ENCODE peak calls at places on chromosomes 4 and X, in six cellular contexts. One of them, this sample, is unnamed.

GRCh38 chr4:152398060-152398459 is 137.8 kb downstream of the FBXW7 start:
- DNase-seq in uterus: no peak
- DNase-seq in SJSA1: no peak
- DNase-seq in astrocyte of the spinal cord: peak; percentile 19
- DNase-seq in fibroblast of mammary gland: peak; percentile 31
- DNase-seq in cardiac fibroblast: peak; percentile 35
- DNase-seq in this sample: no peak

GRCh38 chr4:41257257-41257900 is 651 bp downstream of the UCHL1 start:
- DNase-seq in SJSA1: peak; percentile 3
- DNase-seq in astrocyte of the spinal cord: peak; percentile 48
- DNase-seq in fibroblast of mammary gland: peak; percentile 36
- DNase-seq in uterus: no peak
- DNase-seq in cardiac fibroblast: peak; percentile 51
- DNase-seq in this sample: no peak

GRCh38 chr4:23888421-23889319 is 1.2 kb downstream of the PPARGC1A start:
- DNase-seq in uterus: no peak
- DNase-seq in astrocyte of the spinal cord: peak; percentile 50
- DNase-seq in SJSA1: peak; percentile 26
- DNase-seq in fibroblast of mammary gland: peak; percentile 59
- DNase-seq in cardiac fibroblast: peak; percentile 73
- DNase-seq in this sample: peak; percentile 16

GRCh38 chr4:973431-974397 is at the start of gene DGKQ:
- DNase-seq in cardiac fibroblast: peak; percentile 93
- DNase-seq in fibroblast of mammary gland: peak; percentile 67
- DNase-seq in SJSA1: no peak
- DNase-seq in uterus: peak; percentile 86
- DNase-seq in astrocyte of the spinal cord: peak; percentile 77
- DNase-seq in this sample: no peak

GRCh38 chr4:54371211-54371610 is 142.1 kb downstream of the PDGFRA start:
- DNase-seq in uterus: no peak
- DNase-seq in SJSA1: no peak
- DNase-seq in fibroblast of mammary gland: no peak
- DNase-seq in astrocyte of the spinal cord: no peak
- DNase-seq in cardiac fibroblast: no peak
- DNase-seq in this sample: no peak

GRCh38 chrX:115892056-115892708 is 278.4 kb upstream of the AGTR2 start:
- DNase-seq in astrocyte of the spinal cord: no peak
- DNase-seq in uterus: no peak
- DNase-seq in SJSA1: no peak
- DNase-seq in cardiac fibroblast: no peak
- DNase-seq in fibroblast of mammary gland: peak; percentile 12
- DNase-seq in this sample: no peak

GRCh38 chr4:128333309-128334006 is 45.8 kb upstream of the PGRMC2 start:
- DNase-seq in fibroblast of mammary gland: no peak
- DNase-seq in astrocyte of the spinal cord: no peak
- DNase-seq in cardiac fibroblast: no peak
- DNase-seq in uterus: no peak
- DNase-seq in SJSA1: no peak
- DNase-seq in this sample: no peak

GRCh38 chrX:22424141-22424915 is 151.6 kb downstream of the CBLL2 start:
- DNase-seq in astrocyte of the spinal cord: no peak
- DNase-seq in SJSA1: no peak
- DNase-seq in cardiac fibroblast: no peak
- DNase-seq in fibroblast of mammary gland: no peak
- DNase-seq in uterus: no peak
- DNase-seq in this sample: no peak

GRCh38 chrX:104282326-104282725 is 27.6 kb upstream of the ESX1 start:
- DNase-seq in astrocyte of the spinal cord: no peak
- DNase-seq in SJSA1: no peak
- DNase-seq in uterus: no peak
- DNase-seq in fibroblast of mammary gland: no peak
- DNase-seq in cardiac fibroblast: no peak
- DNase-seq in this sample: no peak

GRCh38 chr4:70741872-70742271 is 20.1 kb downstream of the RUFY3 start:
- DNase-seq in cardiac fibroblast: peak; percentile 33
- DNase-seq in SJSA1: no peak
- DNase-seq in astrocyte of the spinal cord: no peak
- DNase-seq in fibroblast of mammary gland: no peak
- DNase-seq in uterus: no peak
- DNase-seq in this sample: no peak

GRCh38 chr4:89492476-89493110 is 185.0 kb upstream of the GPRIN3 start:
- DNase-seq in cardiac fibroblast: peak; percentile 84
- DNase-seq in fibroblast of mammary gland: peak; percentile 93
- DNase-seq in astrocyte of the spinal cord: peak; percentile 84
- DNase-seq in SJSA1: peak; percentile 43
- DNase-seq in uterus: no peak
- DNase-seq in this sample: peak; percentile 87

GRCh38 chr4:102868153-102868781 is 525 bp upstream of the CISD2 start:
- DNase-seq in uterus: peak; percentile 15
- DNase-seq in astrocyte of the spinal cord: no peak
- DNase-seq in fibroblast of mammary gland: no peak
- DNase-seq in SJSA1: no peak
- DNase-seq in cardiac fibroblast: no peak
- DNase-seq in this sample: no peak

GRCh38 chr4:168787801-168788200 is 222.3 kb downstream of the CBR4 start:
- DNase-seq in astrocyte of the spinal cord: peak; percentile 81
- DNase-seq in uterus: no peak
- DNase-seq in fibroblast of mammary gland: no peak
- DNase-seq in SJSA1: no peak
- DNase-seq in cardiac fibroblast: no peak
- DNase-seq in this sample: no peak

GRCh38 chr4:126028871-126029270 is 714.1 kb downstream of the FAT4 start:
- DNase-seq in SJSA1: no peak
- DNase-seq in fibroblast of mammary gland: no peak
- DNase-seq in cardiac fibroblast: no peak
- DNase-seq in uterus: no peak
- DNase-seq in astrocyte of the spinal cord: peak; percentile 68
- DNase-seq in this sample: peak; percentile 23

GRCh38 chrX:47612418-47612817 is 7.2 kb downstream of the SYN1 start:
- DNase-seq in SJSA1: no peak
- DNase-seq in fibroblast of mammary gland: no peak
- DNase-seq in astrocyte of the spinal cord: no peak
- DNase-seq in cardiac fibroblast: no peak
- DNase-seq in uterus: no peak
- DNase-seq in this sample: no peak

GRCh38 chr4:128809477-128810330 is at the start of gene JADE1:
- DNase-seq in astrocyte of the spinal cord: peak; percentile 97
- DNase-seq in cardiac fibroblast: peak; percentile 97
- DNase-seq in fibroblast of mammary gland: peak; percentile 94
- DNase-seq in uterus: peak; percentile 91
- DNase-seq in SJSA1: peak; percentile 93
- DNase-seq in this sample: peak; percentile 88

GRCh38 chrX:136268051-136269048 is 17.1 kb upstream of the MAP7D3 start:
- DNase-seq in cardiac fibroblast: peak; percentile 52
- DNase-seq in SJSA1: no peak
- DNase-seq in astrocyte of the spinal cord: peak; percentile 41
- DNase-seq in fibroblast of mammary gland: peak; percentile 54
- DNase-seq in uterus: peak; percentile 44
- DNase-seq in this sample: no peak

GRCh38 chr4:83569967-83570366 is 34.1 kb downstream of the GPAT3 start:
- DNase-seq in SJSA1: no peak
- DNase-seq in cardiac fibroblast: no peak
- DNase-seq in astrocyte of the spinal cord: no peak
- DNase-seq in fibroblast of mammary gland: no peak
- DNase-seq in uterus: no peak
- DNase-seq in this sample: no peak

GRCh38 chr4:76984788-76985211 is 35.2 kb downstream of the SEPTIN11 start:
- DNase-seq in cardiac fibroblast: peak; percentile 99
- DNase-seq in astrocyte of the spinal cord: peak; percentile 100
- DNase-seq in uterus: peak; percentile 85
- DNase-seq in SJSA1: peak; percentile 98
- DNase-seq in fibroblast of mammary gland: peak; percentile 100
- DNase-seq in this sample: peak; percentile 100

GRCh38 chr4:99651811-99652545 is 5.7 kb downstream of the C4orf54 start:
- DNase-seq in SJSA1: no peak
- DNase-seq in uterus: no peak
- DNase-seq in fibroblast of mammary gland: no peak
- DNase-seq in astrocyte of the spinal cord: no peak
- DNase-seq in cardiac fibroblast: no peak
- DNase-seq in this sample: no peak

GRCh38 chrX:47175588-47175980 is 18.0 kb upstream of the UBA1 start:
- DNase-seq in SJSA1: no peak
- DNase-seq in fibroblast of mammary gland: no peak
- DNase-seq in cardiac fibroblast: no peak
- DNase-seq in astrocyte of the spinal cord: no peak
- DNase-seq in uterus: no peak
- DNase-seq in this sample: no peak

GRCh38 chr4:126414741-126415140 is 1100.0 kb downstream of the FAT4 start:
- DNase-seq in uterus: no peak
- DNase-seq in SJSA1: no peak
- DNase-seq in fibroblast of mammary gland: no peak
- DNase-seq in astrocyte of the spinal cord: no peak
- DNase-seq in cardiac fibroblast: no peak
- DNase-seq in this sample: no peak

GRCh38 chr4:76666940-76667532 is 230.9 kb downstream of the SOWAHB start:
- DNase-seq in fibroblast of mammary gland: no peak
- DNase-seq in astrocyte of the spinal cord: no peak
- DNase-seq in SJSA1: peak; percentile 48
- DNase-seq in uterus: no peak
- DNase-seq in cardiac fibroblast: no peak
- DNase-seq in this sample: no peak

GRCh38 chr4:159158083-159158617 is 55.3 kb downstream of the RAPGEF2 start:
- DNase-seq in cardiac fibroblast: no peak
- DNase-seq in astrocyte of the spinal cord: no peak
- DNase-seq in uterus: no peak
- DNase-seq in fibroblast of mammary gland: no peak
- DNase-seq in SJSA1: no peak
- DNase-seq in this sample: no peak

GRCh38 chr4:159360549-159360948 is 257.7 kb downstream of the RAPGEF2 start:
- DNase-seq in fibroblast of mammary gland: peak; percentile 94
- DNase-seq in uterus: no peak
- DNase-seq in SJSA1: peak; percentile 72
- DNase-seq in astrocyte of the spinal cord: peak; percentile 88
- DNase-seq in cardiac fibroblast: peak; percentile 70
- DNase-seq in this sample: peak; percentile 78

GRCh38 chrX:17629519-17629918 is 107.8 kb upstream of the SCML1 start:
- DNase-seq in cardiac fibroblast: no peak
- DNase-seq in SJSA1: no peak
- DNase-seq in fibroblast of mammary gland: no peak
- DNase-seq in uterus: no peak
- DNase-seq in astrocyte of the spinal cord: no peak
- DNase-seq in this sample: no peak

GRCh38 chr4:2393353-2394270 is 24.8 kb downstream of the ZFYVE28 start:
- DNase-seq in uterus: no peak
- DNase-seq in astrocyte of the spinal cord: no peak
- DNase-seq in fibroblast of mammary gland: no peak
- DNase-seq in cardiac fibroblast: peak; percentile 30
- DNase-seq in SJSA1: no peak
- DNase-seq in this sample: no peak
- H3K4me3 ChIP-seq in uterus: no peak overlapping the region
- H3K4me3 ChIP-seq in astrocyte of the spinal cord: no peak overlapping the region
- H3K4me3 ChIP-seq in fibroblast of mammary gland: no peak overlapping the region
- H3K4me3 ChIP-seq in cardiac fibroblast: no peak overlapping the region
- H3K4me3 ChIP-seq in SJSA1: no peak overlapping the region
- H3K4me3 ChIP-seq in this sample: no peak overlapping the region

DNA sequence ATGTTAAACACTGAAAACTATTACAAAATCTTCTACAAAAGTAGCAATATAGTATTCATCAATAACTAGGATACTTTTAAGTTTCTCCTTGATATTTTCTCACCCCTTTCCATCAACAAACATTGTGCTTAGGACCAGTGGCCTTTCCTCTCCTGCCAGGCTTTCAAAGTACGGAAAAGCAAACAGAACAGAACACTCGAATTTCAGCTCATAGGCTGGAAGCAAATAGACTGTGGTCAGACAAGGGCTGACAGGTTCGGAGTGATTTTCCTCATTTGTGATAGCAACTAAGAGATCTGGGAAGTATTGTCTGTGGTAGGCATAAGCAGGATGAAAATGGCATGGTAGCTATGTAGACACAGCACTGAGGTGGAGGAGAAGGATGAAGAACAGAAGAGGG is 68.6 kb upstream of the SORBS2 start:
- DNase-seq in fibroblast of mammary gland: no peak
- DNase-seq in SJSA1: no peak
- DNase-seq in astrocyte of the spinal cord: no peak
- DNase-seq in uterus: no peak
- DNase-seq in cardiac fibroblast: no peak
- DNase-seq in this sample: no peak
- H3K4me3 ChIP-seq in fibroblast of mammary gland: no peak overlapping the region
- H3K4me3 ChIP-seq in SJSA1: no peak overlapping the region
- H3K4me3 ChIP-seq in astrocyte of the spinal cord: no peak overlapping the region
- H3K4me3 ChIP-seq in uterus: no peak overlapping the region
- H3K4me3 ChIP-seq in cardiac fibroblast: no peak overlapping the region
- H3K4me3 ChIP-seq in this sample: no peak overlapping the region

DNA sequence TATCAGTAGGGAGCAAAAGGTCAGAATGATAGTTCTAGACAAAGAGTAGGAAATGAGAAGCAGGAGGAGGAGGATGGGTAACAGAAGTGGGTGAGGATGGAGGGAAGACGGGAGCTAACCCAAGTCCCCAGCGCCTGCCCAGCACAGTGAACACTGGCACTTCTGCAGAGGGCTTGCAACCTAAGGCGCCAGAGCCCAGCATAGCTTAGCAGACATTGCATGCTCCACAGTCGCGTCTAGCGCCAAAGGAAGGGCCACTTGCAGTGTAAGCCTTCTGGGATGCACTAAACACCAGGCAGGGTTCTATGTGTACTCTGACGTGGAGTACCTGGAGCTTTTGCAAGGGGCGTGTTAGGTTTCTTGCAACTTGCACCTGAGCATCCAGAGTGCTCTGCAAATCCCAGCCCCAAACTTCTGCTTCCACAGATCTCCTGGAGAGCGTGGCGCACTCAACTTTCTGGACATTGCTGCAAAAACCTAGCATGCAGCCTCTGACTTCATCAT is 46.4 kb upstream of the NKAP start:
- DNase-seq in fibroblast of mammary gland: no peak
- DNase-seq in SJSA1: no peak
- DNase-seq in cardiac fibroblast: no peak
- DNase-seq in astrocyte of the spinal cord: no peak
- DNase-seq in uterus: no peak
- DNase-seq in this sample: no peak
- H3K4me3 ChIP-seq in fibroblast of mammary gland: no peak overlapping the region
- H3K4me3 ChIP-seq in SJSA1: no peak overlapping the region
- H3K4me3 ChIP-seq in cardiac fibroblast: no peak overlapping the region
- H3K4me3 ChIP-seq in astrocyte of the spinal cord: no peak overlapping the region
- H3K4me3 ChIP-seq in uterus: no peak overlapping the region
- H3K4me3 ChIP-seq in this sample: no peak overlapping the region

GRCh38 chr4:26030260-26030667 is 116.2 kb downstream of the SMIM20 start:
- DNase-seq in uterus: no peak
- DNase-seq in cardiac fibroblast: no peak
- DNase-seq in fibroblast of mammary gland: no peak
- DNase-seq in astrocyte of the spinal cord: no peak
- DNase-seq in SJSA1: no peak
- DNase-seq in this sample: no peak
- H3K4me3 ChIP-seq in uterus: no peak overlapping the region
- H3K4me3 ChIP-seq in cardiac fibroblast: no peak overlapping the region
- H3K4me3 ChIP-seq in fibroblast of mammary gland: no peak overlapping the region
- H3K4me3 ChIP-seq in astrocyte of the spinal cord: no peak overlapping the region
- H3K4me3 ChIP-seq in SJSA1: no peak overlapping the region
- H3K4me3 ChIP-seq in this sample: no peak overlapping the region